ENCODE peak calls at places on chromosomes 12 and 14, in seven cellular contexts. G is cardiac fibroblast, O is progenitor cell of endocrine pancreas, C is sigmoid colon, T is stomach, H is MCF 10A, B is epithelial cell of esophagus. S is an unnamed sample.

GRCh38 chr14:90405755-90406154 is 8.9 kb downstream of the CALM1 start:
- DNase-seq in B (no peak), T (no peak), C (no peak), O (no peak), H (no peak), G (no peak), S (no peak)

GRCh38 chr14:88802596-88802995 is 9.8 kb upstream of the EML5 start:
- DNase-seq in O (no peak), T (no peak), G (no peak), B (no peak), C (no peak), H (no peak), S (no peak)

GRCh38 chr12:21502164-21502496 is 541 bp downstream of the GOLT1B start:
- DNase-seq in H (peak; percentile 24), O (no peak), T (peak; percentile 26), B (peak; percentile 24), C (peak; percentile 66), G (peak; percentile 42), S (peak; percentile 15)

GRCh38 chr12:106062693-106063092 is 76.1 kb downstream of the NUAK1 start:
- DNase-seq in O (no peak), T (no peak), G (no peak), B (no peak), H (no peak), C (no peak), S (peak; percentile 9)

GRCh38 chr12:25723921-25724491 is 170.9 kb upstream of the LMNTD1 start:
- DNase-seq in O (no peak), H (peak; percentile 62), B (peak; percentile 81), T (no peak), G (peak; percentile 44), C (no peak), S (no peak)

GRCh38 chr12:65278576-65279386 is at the start of gene MSRB3:
- DNase-seq in H (peak; percentile 66), O (peak; percentile 61), C (peak; percentile 92), T (peak; percentile 43), B (peak; percentile 60), G (peak; percentile 76), S (peak; percentile 27)

GRCh38 chr14:70027785-70028428 is 148.7 kb downstream of the SMOC1 start:
- DNase-seq in T (peak; percentile 81), H (peak; percentile 64), O (peak; percentile 90), C (peak; percentile 76), G (peak; percentile 43), B (peak; percentile 56), S (peak; percentile 32)

GRCh38 chr12:132324841-132325732 is 4.3 kb downstream of the GALNT9 start:
- DNase-seq in B (no peak), C (no peak), O (no peak), G (no peak), H (no peak), T (no peak), S (no peak)

GRCh38 chr12:49893753-49894752 is 9.6 kb downstream of the FAIM2 start:
- DNase-seq in C (peak; percentile 26), G (peak; percentile 21), H (peak; percentile 76), T (peak; percentile 71), B (peak; percentile 84), O (no peak), S (peak; percentile 75)

GRCh38 chr12:72307229-72307628 is 35.1 kb downstream of the TRHDE start:
- DNase-seq in G (no peak), O (no peak), C (no peak), H (no peak), T (no peak), B (no peak), S (no peak)

GRCh38 chr12:109612975-109613502 is 39.4 kb downstream of the MVK start:
- DNase-seq in H (peak; percentile 34), C (no peak), G (peak; percentile 36), B (peak; percentile 29), T (no peak), O (no peak), S (peak; percentile 21)

GRCh38 chr14:35506927-35507326 is 27.0 kb upstream of the INSM2 start:
- DNase-seq in O (no peak), C (no peak), H (no peak), T (no peak), G (peak; percentile 57), B (peak; percentile 33), S (peak; percentile 47)

GRCh38 chr14:65421201-65421981 is 8.9 kb downstream of the FUT8 start:
- DNase-seq in O (no peak), C (no peak), B (peak; percentile 64), G (peak; percentile 83), T (no peak), H (no peak), S (peak; percentile 71)

GRCh38 chr14:89422181-89422951 is 5.3 kb upstream of the FOXN3 start:
- DNase-seq in H (no peak), C (peak; percentile 41), B (peak; percentile 62), G (no peak), O (no peak), T (peak; percentile 77), S (peak; percentile 46)

DNA sequence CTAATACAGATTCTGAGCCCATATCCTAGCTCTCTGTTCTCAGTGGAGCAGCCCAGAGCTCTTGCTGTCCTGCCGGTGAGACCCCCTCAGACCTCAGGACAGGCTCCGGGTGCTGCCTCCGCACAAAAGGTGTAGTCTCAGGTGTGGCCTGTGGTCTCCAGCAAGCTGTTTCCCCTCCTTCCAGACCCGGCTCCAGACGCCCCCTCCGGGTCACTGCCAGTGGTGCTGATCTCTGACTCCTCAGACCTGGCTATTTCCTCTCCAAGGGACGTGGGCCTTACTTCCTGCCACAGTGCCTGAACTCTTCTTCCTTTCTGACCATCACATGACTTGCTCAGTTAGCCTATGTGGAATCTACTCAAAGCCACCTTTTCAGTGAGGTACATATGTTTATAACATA is 337.5 kb downstream of the GLT1D1 start:
- DNase-seq in G (no peak), B (no peak), H (no peak), C (no peak), O (peak; percentile 25), T (no peak), S (no peak)
- TF ChIP-seq CTCF in G (no peak), B (no peak), H (no peak), C (no peak), O (peak; percentile 53), T (no peak), S (no peak)

GRCh38 chr12:117603316-117604113 is 242.1 kb upstream of the NOS1 start:
- DNase-seq in H (no peak), C (no peak), G (no peak), T (no peak), B (no peak), O (no peak), S (no peak)
- TF ChIP-seq CTCF in H (no peak), C (no peak), G (no peak), T (no peak), B (no peak), O (no peak), S (no peak)

GRCh38 chr14:54353266-54353665 is 43.5 kb upstream of the CDKN3 start:
- DNase-seq in B (no peak), O (no peak), C (no peak), H (no peak), T (no peak), G (no peak), S (no peak)
- TF ChIP-seq CTCF in B (no peak), O (no peak), C (no peak), H (no peak), T (no peak), G (no peak), S (no peak)

DNA sequence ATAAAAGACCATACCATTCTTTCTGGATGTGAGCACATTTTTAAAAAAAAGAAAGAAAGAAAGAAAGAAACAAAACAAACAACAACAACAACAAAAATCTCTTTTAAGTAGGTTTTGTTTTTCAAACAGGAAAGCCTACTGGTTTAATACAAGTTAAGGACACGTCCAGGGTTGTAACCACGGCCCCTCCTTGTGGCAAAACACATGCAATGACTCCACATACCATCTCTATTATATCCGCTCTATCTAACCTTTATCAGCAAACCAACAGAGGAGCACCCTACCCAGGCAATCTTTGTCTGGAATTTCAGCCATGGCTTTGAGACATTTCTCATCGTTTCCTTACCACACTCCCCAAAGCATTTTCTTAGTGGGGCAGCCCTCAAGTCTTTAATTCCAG is 360.5 kb upstream of the TMPO start:
- DNase-seq in B (peak; percentile 13), O (no peak), G (no peak), T (no peak), H (peak; percentile 54), C (no peak), S (peak; percentile 28)
- TF ChIP-seq CTCF in B (peak; percentile 38), O (peak; percentile 56), G (no peak), T (no peak), H (peak; percentile 18), C (no peak), S (peak; percentile 50)

GRCh38 chr14:50070840-50071548 is 45.4 kb downstream of the VCPKMT start:
- DNase-seq in O (no peak), C (no peak), G (no peak), T (no peak), B (no peak), H (no peak), S (no peak)
- TF ChIP-seq CTCF in O (no peak), C (no peak), G (no peak), T (no peak), B (no peak), H (no peak), S (no peak)

GRCh38 chr14:92600318-92601053 is 86.9 kb downstream of the RIN3 start:
- DNase-seq in G (peak; percentile 85), T (no peak), C (no peak), O (no peak), B (peak; percentile 87), H (peak; percentile 93), S (peak; percentile 82)
- TF ChIP-seq CTCF in G (no peak), T (no peak), C (no peak), O (no peak), B (no peak), H (no peak), S (no peak)

S was measured in bronchial epithelial cell.